ENCODE peak calls at places on chromosomes 2 and 18, in nine cellular contexts. T, L, Q, R, N, P, O, A and C are unnamed samples.

GRCh38 chr18:64720781-64721464 is 572.0 kb upstream of the LINC00305 start:
- DNase-seq in T (no peak), L (no peak), Q (no peak), R (no peak), N (no peak), P (no peak), O (peak), A (no peak), C (no peak)

GRCh38 chr2:1369905-1370304 is 43.4 kb upstream of the TPO start:
- DNase-seq in T (no peak), L (no peak), Q (no peak), R (no peak), N (peak), P (no peak), O (no peak), A (no peak), C (no peak)

GRCh38 chr18:76374330-76375281 is 120.4 kb downstream of the ZNF516 start:
- DNase-seq in T (peak), L (no peak), Q (no peak), R (no peak), N (no peak), P (no peak), O (no peak), A (no peak), C (no peak)

GRCh38 chr18:31432316-31432715 is 15.2 kb upstream of the DSG3 start:
- DNase-seq in T (no peak), L (no peak), Q (no peak), R (no peak), N (no peak), P (no peak), O (no peak), A (no peak), C (no peak)

GRCh38 chr2:63195310-63195709 is 144.7 kb downstream of the OTX1 start:
- DNase-seq in T (no peak), L (no peak), Q (no peak), R (no peak), N (no peak), P (no peak), O (no peak), A (no peak), C (no peak)

GRCh38 chr2:12116228-12116750 is 369.9 kb downstream of the LPIN1 start:
- DNase-seq in T (no peak), L (no peak), Q (no peak), R (no peak), N (no peak), P (no peak), O (no peak), A (no peak), C (no peak)

GRCh38 chr2:38615237-38615636 is 12.5 kb upstream of the HNRNPLL start:
- DNase-seq in T (no peak), L (no peak), Q (no peak), R (no peak), N (no peak), P (no peak), O (no peak), A (no peak), C (no peak)

GRCh38 chr2:205860146-205860545 is 177.8 kb downstream of the NRP2 start:
- DNase-seq in T (no peak), L (no peak), Q (no peak), R (no peak), N (no peak), P (no peak), O (no peak), A (no peak), C (no peak)

GRCh38 chr2:109365131-109365530 is 236.1 kb downstream of the SH3RF3 start:
- DNase-seq in T (peak), L (no peak), Q (no peak), R (no peak), N (no peak), P (no peak), O (no peak), A (no peak), C (no peak)

GRCh38 chr18:8720141-8720540 is 14.8 kb downstream of the MTCL1 start:
- DNase-seq in T (no peak), L (no peak), Q (no peak), R (no peak), N (no peak), P (no peak), O (no peak), A (no peak), C (no peak)

GRCh38 chr2:187497858-187498463 is 49.9 kb upstream of the CALCRL start:
- DNase-seq in T (no peak), L (no peak), Q (no peak), R (no peak), N (no peak), P (no peak), O (no peak), A (no peak), C (no peak)

GRCh38 chr2:86023366-86023712 is 82.3 kb downstream of the POLR1A start:
- DNase-seq in T (no peak), L (no peak), Q (no peak), R (no peak), N (no peak), P (no peak), O (peak), A (no peak), C (no peak)

GRCh38 chr2:219433666-219434467 is 776 bp upstream of the SPEG start:
- DNase-seq in T (peak), L (peak), Q (peak), R (no peak), N (peak), P (no peak), O (peak), A (no peak), C (peak)

GRCh38 chr2:2847131-2847740 is 516.2 kb upstream of the MYT1L start:
- DNase-seq in T (no peak), L (no peak), Q (no peak), R (no peak), N (peak), P (no peak), O (no peak), A (no peak), C (no peak)

GRCh38 chr2:241391892-241392665 is 36.0 kb downstream of the FARP2 start:
- DNase-seq in T (no peak), L (peak), Q (peak), R (no peak), N (no peak), P (peak), O (no peak), A (no peak), C (peak)

GRCh38 chr18:7272268-7273049 is 41.6 kb downstream of the LRRC30 start:
- DNase-seq in T (no peak), L (peak), Q (peak), R (peak), N (no peak), P (peak), O (peak), A (no peak), C (peak)

GRCh38 chr2:128403814-128404708 is 85.4 kb upstream of the HS6ST1 start:
- DNase-seq in T (no peak), L (no peak), Q (no peak), R (no peak), N (no peak), P (no peak), O (peak), A (no peak), C (no peak)

GRCh38 chr2:75464348-75464946 is 96.3 kb downstream of the EVA1A start:
- DNase-seq in T (no peak), L (no peak), Q (peak), R (peak), N (no peak), P (no peak), O (no peak), A (no peak), C (no peak)

GRCh38 chr2:203590496-203590895 is 55.4 kb upstream of the RAPH1 start:
- DNase-seq in T (no peak), L (no peak), Q (no peak), R (no peak), N (no peak), P (no peak), O (no peak), A (no peak), C (no peak)

GRCh38 chr18:60485207-60485606 is 112.6 kb upstream of the MC4R start:
- DNase-seq in T (no peak), L (no peak), Q (peak), R (no peak), N (no peak), P (no peak), O (no peak), A (no peak), C (no peak)

GRCh38 chr2:230346921-230347533 is 20.0 kb downstream of the SP140L start:
- DNase-seq in T (no peak), L (no peak), Q (no peak), R (no peak), N (no peak), P (no peak), O (no peak), A (no peak), C (no peak)

GRCh38 chr2:236754234-236754924 is 184.8 kb downstream of the ACKR3 start:
- DNase-seq in T (no peak), L (no peak), Q (no peak), R (peak), N (no peak), P (no peak), O (no peak), A (no peak), C (no peak)

GRCh38 chr18:23239350-23239692 is 104.0 kb downstream of the CABLES1 start:
- DNase-seq in T (no peak), L (no peak), Q (no peak), R (no peak), N (no peak), P (no peak), O (no peak), A (no peak), C (no peak)

GRCh38 chr18:62196079-62196478 is 9.0 kb downstream of the RELCH start:
- DNase-seq in T (no peak), L (no peak), Q (no peak), R (no peak), N (no peak), P (no peak), O (no peak), A (no peak), C (no peak)

GRCh38 chr2:43102366-43103092 is 123.9 kb downstream of the ZFP36L2 start:
- DNase-seq in T (no peak), L (no peak), Q (no peak), R (no peak), N (no peak), P (no peak), O (peak), A (no peak), C (no peak)

GRCh38 chr2:117763806-117764205 is 50.7 kb upstream of the DDX18 start:
- DNase-seq in T (no peak), L (no peak), Q (no peak), R (peak), N (no peak), P (no peak), O (no peak), A (no peak), C (no peak)

GRCh38 chr18:62814114-62814759 is 98.9 kb downstream of the PHLPP1 start:
- DNase-seq in T (no peak), L (no peak), Q (no peak), R (no peak), N (no peak), P (no peak), O (no peak), A (no peak), C (no peak)

GRCh38 chr18:26190506-26190905 is 35.7 kb upstream of the TAF4B start:
- DNase-seq in T (peak), L (no peak), Q (peak), R (no peak), N (no peak), P (no peak), O (no peak), A (no peak), C (no peak)